ENCODE peak calls at places on chromosomes 11 and 22, in five cellular contexts. P is endodermal cell, M is stomach, H is caudate nucleus, A is RWPE1. O is an unnamed sample.

GRCh38 chr11:108887436-108888238 is 222.8 kb downstream of the DDX10 start:
- DNase-seq in A (no peak), P (no peak), H (no peak), M (no peak), O (no peak)

GRCh38 chr22:47586038-47586437 is 823.6 kb downstream of the TBC1D22A start:
- DNase-seq in A (no peak), P (no peak), H (no peak), M (no peak), O (no peak)

GRCh38 chr11:11580012-11580411 is 41.8 kb downstream of the GALNT18 start:
- DNase-seq in H (no peak), A (no peak), P (no peak), M (no peak), O (no peak)

GRCh38 chr22:49855491-49855911 is 1.9 kb downstream of the ZBED4 start:
- DNase-seq in A (no peak), M (no peak), H (no peak), P (no peak), O (no peak)

GRCh38 chr11:65459552-65459951 is 37.0 kb downstream of the NEAT1 start:
- DNase-seq in P (peak), H (no peak), A (no peak), M (no peak), O (no peak)

GRCh38 chr11:66478823-66479740 is 1.2 kb upstream of the DPP3 start:
- DNase-seq in H (no peak), A (peak), P (peak), M (peak), O (no peak)

GRCh38 chr11:126355324-126355925 is at the start of gene ST3GAL4:
- DNase-seq in A (peak), H (peak), M (peak), P (peak), O (no peak)

GRCh38 chr11:119751281-119752060 is 22.5 kb upstream of the NECTIN1 start:
- DNase-seq in P (no peak), A (no peak), M (no peak), H (no peak), O (no peak)

GRCh38 chr11:71310184-71310583 is 57.8 kb upstream of the SHANK2 start:
- DNase-seq in H (no peak), P (no peak), A (no peak), M (peak), O (no peak)

GRCh38 chr22:25016311-25016710 is 63.8 kb downstream of the KIAA1671 start:
- DNase-seq in M (no peak), A (no peak), H (no peak), P (no peak), O (no peak)

GRCh38 chr22:25012743-25013142 is 60.2 kb downstream of the KIAA1671 start:
- DNase-seq in M (no peak), P (peak), A (no peak), H (no peak), O (no peak)

GRCh38 chr22:25018009-25018408 is 65.5 kb downstream of the KIAA1671 start:
- DNase-seq in H (no peak), P (no peak), A (no peak), M (no peak), O (no peak)

GRCh38 chr22:25014896-25015755 is 62.6 kb downstream of the KIAA1671 start:
- DNase-seq in A (no peak), M (no peak), H (no peak), P (no peak), O (no peak)

GRCh38 chr22:25013634-25014033 is 61.1 kb downstream of the KIAA1671 start:
- DNase-seq in P (no peak), A (peak), H (no peak), M (no peak), O (no peak)
- H3K27ac ChIP-seq in P (no peak), A (peak), H (no peak), M (no peak), O (no peak)

GRCh38 chr11:46695345-46696211 is 4.8 kb downstream of the ARHGAP1 start:
- DNase-seq in H (no peak), P (no peak), M (no peak), A (no peak), O (no peak)
- H3K27ac ChIP-seq in H (peak), P (no peak), M (peak), A (peak), O (no peak)

GRCh38 chr11:64092761-64093136 is 57.0 kb downstream of the FLRT1 start:
- DNase-seq in P (no peak), A (no peak), M (no peak), H (no peak), O (no peak)

GRCh38 chr11:64094463-64095223 is 58.9 kb downstream of the FLRT1 start:
- DNase-seq in A (peak), M (no peak), H (no peak), P (peak), O (no peak)

GRCh38 chr11:64092119-64092760 is 56.5 kb downstream of the FLRT1 start:
- DNase-seq in M (no peak), H (peak), A (no peak), P (no peak), O (no peak)

GRCh38 chr11:64095286-64095825 is 59.6 kb downstream of the FLRT1 start:
- DNase-seq in P (no peak), A (no peak), M (no peak), H (no peak), O (no peak)

GRCh38 chr11:64093233-64094039 is 57.7 kb downstream of the FLRT1 start:
- DNase-seq in H (no peak), P (no peak), M (no peak), A (no peak), O (no peak)
- H3K27ac ChIP-seq in H (peak), P (no peak), M (no peak), A (peak), O (no peak)

GRCh38 chr11:7573193-7573557 is 59.4 kb downstream of the PPFIBP2 start:
- DNase-seq in P (no peak), H (no peak), A (no peak), M (no peak), O (no peak)
- H3K27ac ChIP-seq in P (no peak), H (peak), A (no peak), M (peak), O (no peak)